ENCODE peak calls at places on chromosomes 7 and 10, in seven cellular contexts. Q is IMR-90, N is mesendoderm, S is H1, X is neuronal stem cell, U is mesenchymal stem cell, Z is trophoblast cell. F is an unnamed sample.

GRCh38 chr7:92751902-92752901 is 84.2 kb downstream of the CDK6 start:
- DNase-seq in Q (peak; percentile 98), N (peak; percentile 14), S (no peak), X (no peak), U (peak; percentile 95), Z (no peak), F (no peak)

GRCh38 chr7:107501593-107501992 is 31.7 kb downstream of the GPR22 start:
- DNase-seq in Q (peak; percentile 41), N (peak; percentile 58), S (no peak), X (no peak), U (peak; percentile 46), Z (peak; percentile 40), F (no peak)

GRCh38 chr10:124138195-124138882 is 44.9 kb upstream of the CHST15 start:
- DNase-seq in Q (no peak), N (no peak), S (no peak), X (no peak), U (peak; percentile 51), Z (no peak), F (no peak)

GRCh38 chr10:113628607-113629153 is 35.2 kb downstream of the NRAP start:
- DNase-seq in Q (no peak), N (no peak), S (no peak), X (no peak), U (no peak), Z (no peak), F (no peak)

GRCh38 chr10:119395287-119396007 is 147.1 kb downstream of the RGS10 start:
- DNase-seq in Q (peak; percentile 33), N (peak; percentile 24), S (no peak), X (no peak), U (peak; percentile 68), Z (no peak), F (no peak)

GRCh38 chr10:13139671-13140070 is 21.7 kb upstream of the MCM10 start:
- DNase-seq in Q (no peak), N (no peak), S (no peak), X (no peak), U (no peak), Z (no peak), F (no peak)

GRCh38 chr10:99785646-99786045 is 3.2 kb downstream of the ABCC2 start:
- DNase-seq in Q (no peak), N (peak; percentile 87), S (peak; percentile 3), X (no peak), U (no peak), Z (peak; percentile 87), F (peak; percentile 49)

GRCh38 chr10:125661942-125662515 is 20.9 kb downstream of the TEX36 start:
- DNase-seq in Q (peak; percentile 55), N (peak; percentile 29), S (no peak), X (no peak), U (no peak), Z (no peak), F (no peak)

GRCh38 chr7:152884321-152884720 is 124.8 kb downstream of the ACTR3B start:
- DNase-seq in Q (no peak), N (peak; percentile 68), S (no peak), X (no peak), U (no peak), Z (no peak), F (no peak)

GRCh38 chr7:97021443-97022261 is 3.0 kb downstream of the DLX5 start:
- DNase-seq in Q (no peak), N (peak; percentile 84), S (no peak), X (peak; percentile 62), U (no peak), Z (peak; percentile 89), F (peak; percentile 68)

GRCh38 chr7:48337012-48337621 is 165.9 kb downstream of the ABCA13 start:
- DNase-seq in Q (peak; percentile 8), N (peak; percentile 69), S (no peak), X (peak; percentile 15), U (no peak), Z (peak; percentile 20), F (peak; percentile 54)

DNA sequence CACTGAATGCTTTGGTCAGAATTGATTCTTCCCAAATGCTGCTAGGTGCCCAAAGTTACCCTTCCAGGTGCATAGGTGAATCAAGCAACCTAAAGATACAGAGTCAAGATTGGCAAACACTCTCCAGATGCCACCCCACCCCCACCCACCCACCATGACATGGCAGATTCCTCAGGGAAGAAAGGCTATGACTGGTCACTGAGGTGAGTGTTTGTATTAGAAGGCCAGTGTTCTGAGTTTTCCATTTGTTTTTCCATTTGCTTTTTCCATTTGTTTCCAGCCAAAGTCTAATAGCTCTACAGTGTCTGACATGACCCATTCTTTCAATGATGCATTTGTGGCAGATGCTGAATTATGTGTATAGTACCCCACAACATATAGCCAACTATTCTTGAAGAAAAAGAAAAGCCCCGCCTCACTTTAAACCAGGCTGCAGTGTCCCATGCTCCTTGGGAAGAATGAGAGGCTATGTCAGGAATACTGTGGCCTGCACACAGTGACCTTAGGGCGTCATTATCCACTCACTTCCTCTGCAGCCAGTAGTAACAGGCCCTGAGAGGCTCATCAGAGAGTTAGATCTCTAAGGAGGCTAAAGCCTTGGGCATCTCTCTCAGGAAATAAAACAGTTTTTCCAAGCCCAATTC is 16.1 kb upstream of the HIBADH start:
- DNase-seq in Q (peak; percentile 58), N (no peak), S (no peak), X (no peak), U (peak; percentile 50), Z (no peak), F (no peak)
- H3K4me2 ChIP-seq in Q (peak overlapping the region; percentile 57), N (no peak overlapping the region), S (no peak overlapping the region), X (no peak overlapping the region), U (no peak overlapping the region), Z (no peak overlapping the region), F (no peak overlapping the region)

DNA sequence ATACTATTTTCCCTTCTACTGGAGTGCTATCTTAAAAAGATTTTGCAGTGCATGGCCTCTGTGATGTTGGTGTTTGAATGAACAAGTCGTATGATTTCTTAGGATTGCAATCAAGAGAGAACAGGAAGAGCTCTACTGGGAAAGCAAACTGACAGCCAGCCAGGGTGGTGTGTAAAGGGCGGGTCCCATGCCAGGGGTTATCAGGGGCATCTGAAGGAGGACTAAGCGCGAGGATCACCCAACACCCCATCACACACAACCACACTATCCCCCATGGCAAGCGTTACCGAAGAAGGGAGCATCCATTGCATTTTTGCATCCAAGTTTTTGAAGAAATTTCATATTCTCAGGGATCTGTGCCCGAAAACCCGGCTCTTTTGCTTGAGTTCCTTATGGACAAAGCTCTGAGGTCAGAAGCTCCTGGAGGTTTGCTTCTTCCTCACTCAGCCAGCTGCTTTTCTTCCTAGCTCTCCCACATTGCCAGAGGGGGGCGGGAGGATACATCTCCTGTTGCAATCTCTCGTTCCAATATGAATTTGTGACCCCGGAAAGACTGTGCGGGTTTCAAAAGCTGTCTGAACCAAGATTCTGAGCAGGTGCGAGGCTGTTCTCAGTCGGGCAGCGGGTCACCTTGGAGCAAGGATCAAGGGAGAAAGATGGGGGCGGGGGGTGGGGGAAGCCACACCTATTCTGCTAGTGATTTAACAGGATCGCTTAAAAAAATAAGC is 5.2 kb downstream of the NEUROD6 start:
- DNase-seq in Q (no peak), N (peak; percentile 2), S (no peak), X (no peak), U (no peak), Z (no peak), F (no peak)
- H2BK5ac ChIP-seq in Q (no peak overlapping the region), N (no peak overlapping the region), S (no peak overlapping the region), X (no peak overlapping the region), U (no peak overlapping the region), Z (no peak overlapping the region), F (no peak overlapping the region)

DNA sequence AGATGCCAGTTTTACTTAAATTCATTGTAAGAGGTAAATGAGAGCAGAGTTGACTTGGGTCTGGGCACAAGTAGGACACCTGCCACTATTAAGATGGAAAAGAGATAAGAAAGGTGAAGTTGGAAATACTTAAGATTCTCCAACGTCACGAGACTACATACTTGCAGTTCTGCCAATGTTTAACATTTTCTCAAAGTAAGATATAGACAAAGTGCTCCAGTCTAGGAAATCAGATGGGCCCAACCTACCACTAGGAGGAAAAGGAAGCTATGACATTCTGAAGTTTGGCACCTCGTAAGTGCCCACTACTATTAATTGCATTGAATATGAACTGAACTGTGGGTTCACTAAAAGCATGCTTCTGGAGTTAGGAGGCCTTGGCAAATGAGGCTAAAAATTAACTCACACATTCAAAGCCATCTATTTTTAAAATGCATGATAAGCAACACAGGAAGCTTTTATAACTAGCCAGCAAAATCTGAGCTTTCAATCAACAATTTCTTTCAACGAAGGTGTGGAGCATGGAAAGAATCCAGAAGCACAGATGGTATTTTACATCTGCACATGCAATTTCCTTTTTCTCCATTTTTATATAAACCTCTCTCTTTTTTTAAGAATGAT is 149.7 kb downstream of the LRRTM3 start:
- DNase-seq in Q (no peak), N (no peak), S (no peak), X (no peak), U (no peak), Z (peak; percentile 47), F (no peak)
- H3K4me2 ChIP-seq in Q (no peak overlapping the region), N (no peak overlapping the region), S (no peak overlapping the region), X (no peak overlapping the region), U (no peak overlapping the region), Z (no peak overlapping the region), F (no peak overlapping the region)

DNA sequence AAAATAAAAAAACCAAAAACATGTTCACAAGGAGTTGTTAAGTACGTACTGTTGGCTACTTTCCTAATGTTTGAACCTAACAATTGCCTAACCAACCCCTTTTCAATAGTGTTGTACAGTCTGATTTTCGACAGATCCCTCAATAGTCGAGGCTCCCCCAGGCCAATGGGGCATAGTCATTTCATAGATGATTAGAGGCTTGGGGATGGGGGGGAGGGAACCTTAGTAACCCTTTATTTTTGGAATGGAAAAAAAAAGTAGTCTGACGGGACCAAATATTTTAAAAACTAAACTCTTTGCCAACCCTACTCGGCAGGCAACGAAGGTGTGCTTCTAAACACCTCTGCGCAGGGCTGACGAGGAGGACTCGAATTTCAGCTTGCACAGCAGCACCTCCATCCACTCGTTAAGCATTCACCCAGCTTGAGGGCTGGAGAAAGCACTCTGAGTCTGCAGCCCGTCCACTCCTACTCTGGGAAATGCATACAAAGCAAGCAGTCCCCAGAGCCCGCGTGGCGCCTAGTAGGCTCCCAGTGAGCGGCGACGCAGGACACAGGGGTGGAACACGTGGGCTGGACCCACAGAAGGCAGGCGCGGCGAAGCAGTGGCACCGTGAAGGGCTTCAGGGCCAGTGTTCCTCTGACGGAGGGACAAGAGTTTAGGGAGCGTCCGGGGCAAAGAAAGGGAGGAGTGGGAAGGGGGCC is 892 bp downstream of the PUS7 start:
- DNase-seq in Q (peak; percentile 50), N (peak; percentile 79), S (no peak), X (peak; percentile 49), U (peak; percentile 82), Z (peak; percentile 60), F (peak; percentile 45)
- H2BK5ac ChIP-seq in Q (peak overlapping the region; percentile 73), N (peak overlapping the region; percentile 82), S (peak overlapping the region; percentile 93), X (no peak overlapping the region), U (peak overlapping the region; percentile 57), Z (no peak overlapping the region), F (no peak overlapping the region)

GRCh38 chr7:11607676-11608075 is 224.3 kb downstream of the THSD7A start:
- DNase-seq in Q (no peak), N (no peak), S (no peak), X (no peak), U (no peak), Z (no peak), F (no peak)
- H3K4me2 ChIP-seq in Q (no peak overlapping the region), N (no peak overlapping the region), S (no peak overlapping the region), X (no peak overlapping the region), U (no peak overlapping the region), Z (no peak overlapping the region), F (no peak overlapping the region)

DNA sequence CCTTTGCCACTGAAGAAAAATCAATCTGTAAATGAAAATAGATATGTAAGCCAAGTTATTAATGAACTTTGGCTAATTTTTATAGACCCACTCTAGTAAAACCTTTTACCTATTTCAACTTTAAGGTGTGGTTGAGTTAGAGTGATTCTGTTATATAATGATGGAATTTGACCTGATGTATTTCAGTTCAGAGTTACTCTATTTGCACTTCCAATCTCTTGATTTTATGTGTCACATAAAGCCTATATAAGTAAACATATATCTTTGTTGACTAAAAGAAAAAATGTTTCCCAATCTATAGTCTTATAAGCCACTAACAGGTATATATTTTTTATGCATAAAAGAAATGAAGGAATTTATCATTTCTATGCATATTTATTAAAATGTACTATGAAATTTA is 19.1 kb upstream of the TMEM229A start:
- DNase-seq in Q (no peak), N (no peak), S (no peak), X (no peak), U (no peak), Z (no peak), F (no peak)
- H2BK5ac ChIP-seq in Q (no peak overlapping the region), N (no peak overlapping the region), S (no peak overlapping the region), X (no peak overlapping the region), U (no peak overlapping the region), Z (no peak overlapping the region), F (no peak overlapping the region)

F was measured in H9.